ENCODE peak calls at places on chromosome 4, in four cellular contexts. J is anterior cingulate cortex, S is T-helper 1 cell, P is NCI-H1417. O is an unnamed sample.
A peak's percentile ranks its signal among the peaks of the same experiment; 100 is the strongest.

GRCh38 chr4:1797861-1798529 is 4.9 kb downstream of the FGFR3 start:
- DNase-seq in P (no peak), S (no peak), J (peak; percentile 17), O (no peak)

GRCh38 chr4:80926446-80926845 is 104.1 kb upstream of the BMP3 start:
- DNase-seq in S (no peak), J (no peak), P (no peak), O (no peak)

GRCh38 chr4:39335566-39335965 is 30.6 kb downstream of the RFC1 start:
- DNase-seq in S (no peak), J (no peak), P (no peak), O (no peak)

GRCh38 chr4:108454227-108454626 is 166.1 kb upstream of the RPL34 start:
- DNase-seq in S (no peak), J (no peak), P (no peak), O (no peak)

GRCh38 chr4:6491235-6491634 is 18.8 kb upstream of the PPP2R2C start:
- DNase-seq in P (no peak), J (no peak), S (no peak), O (no peak)

GRCh38 chr4:26217961-26218676 is 102.7 kb upstream of the RBPJ start:
- DNase-seq in J (peak; percentile 45), S (no peak), P (no peak), O (no peak)

GRCh38 chr4:95537181-95537580 is 11.6 kb downstream of the UNC5C start:
- DNase-seq in S (no peak), P (no peak), J (no peak), O (no peak)

GRCh38 chr4:140615451-140615850 is 46.7 kb upstream of the UCP1 start:
- DNase-seq in J (no peak), S (no peak), P (no peak), O (no peak)

GRCh38 chr4:145703850-145704528 is 24.0 kb downstream of the C4orf51 start:
- DNase-seq in S (no peak), P (no peak), J (no peak), O (no peak)

GRCh38 chr4:182236186-182236585 is 7.0 kb upstream of the TENM3 start:
- DNase-seq in J (no peak), P (no peak), S (no peak), O (no peak)

GRCh38 chr4:55312491-55313101 is 33.4 kb upstream of the SRD5A3 start:
- DNase-seq in P (no peak), S (peak; percentile 21), J (no peak), O (no peak)

GRCh38 chr4:7423801-7424552 is 10.8 kb downstream of the PSAPL1 start:
- DNase-seq in S (no peak), P (no peak), J (no peak), O (no peak)

GRCh38 chr4:16382571-16382970 is 156.3 kb upstream of the TAPT1 start:
- DNase-seq in J (no peak), S (no peak), P (no peak), O (no peak)

GRCh38 chr4:101346312-101346561 is 1.1 kb downstream of the PPP3CA start:
- DNase-seq in S (no peak), J (peak; percentile 58), P (no peak), O (no peak)

GRCh38 chr4:3859571-3859970 is 93.4 kb downstream of the ADRA2C start:
- DNase-seq in J (no peak), S (no peak), P (no peak), O (no peak)

GRCh38 chr4:141565379-141566089 is 70.8 kb upstream of the IL15 start:
- DNase-seq in P (no peak), J (no peak), S (no peak), O (no peak)

GRCh38 chr4:6281436-6282144 is 11.9 kb downstream of the WFS1 start:
- DNase-seq in S (no peak), P (no peak), J (no peak), O (no peak)

GRCh38 chr4:1291996-1292702 is 2.5 kb downstream of the MAEA start:
- DNase-seq in S (no peak), J (no peak), P (no peak), O (no peak)

GRCh38 chr4:70544279-70544870 is 26.0 kb downstream of the AMTN start:
- DNase-seq in P (peak; percentile 7), J (no peak), S (no peak), O (peak; percentile 11)

GRCh38 chr4:1393866-1394265 is 12.4 kb downstream of the NKX1-1 start:
- DNase-seq in S (no peak), P (no peak), J (no peak), O (no peak)

GRCh38 chr4:138414202-138414601 is 172.1 kb upstream of the SLC7A11 start:
- DNase-seq in J (no peak), S (no peak), P (no peak), O (no peak)

GRCh38 chr4:27684501-27685077 is 823.9 kb downstream of the STIM2 start:
- DNase-seq in J (peak; percentile 30), P (peak; percentile 55), S (peak; percentile 0), O (peak; percentile 48)

O was measured in NCI-H146.